ENCODE peak calls at places on chromosomes 13 and 19, in six cellular contexts. One of them, this sample, is unnamed.

GRCh38 chr19:540867-541637 is 2.8 kb upstream of the GZMM start:
- DNase-seq in EL: no peak
- DNase-seq in NCI-H1092: no peak
- DNase-seq in neural progenitor cell: no peak
- DNase-seq in NCI-H2081: no peak
- DNase-seq in T-cell: no peak
- DNase-seq in this sample: no peak

GRCh38 chr13:110047511-110047910 is 259.4 kb downstream of the COL4A1 start:
- DNase-seq in T-cell: no peak
- DNase-seq in neural progenitor cell: no peak
- DNase-seq in NCI-H1092: peak
- DNase-seq in EL: no peak
- DNase-seq in NCI-H2081: peak
- DNase-seq in this sample: no peak

GRCh38 chr13:43390101-43390500 is 366.7 kb downstream of the DNAJC15 start:
- DNase-seq in NCI-H2081: no peak
- DNase-seq in T-cell: no peak
- DNase-seq in EL: no peak
- DNase-seq in neural progenitor cell: no peak
- DNase-seq in NCI-H1092: no peak
- DNase-seq in this sample: peak

GRCh38 chr13:109385161-109385560 is 401.2 kb downstream of the IRS2 start:
- DNase-seq in neural progenitor cell: no peak
- DNase-seq in EL: peak
- DNase-seq in NCI-H1092: peak
- DNase-seq in NCI-H2081: no peak
- DNase-seq in T-cell: no peak
- DNase-seq in this sample: no peak

GRCh38 chr13:113598481-113598880 is 13.9 kb downstream of the TFDP1 start:
- DNase-seq in NCI-H2081: no peak
- DNase-seq in neural progenitor cell: no peak
- DNase-seq in NCI-H1092: no peak
- DNase-seq in T-cell: no peak
- DNase-seq in EL: no peak
- DNase-seq in this sample: no peak

GRCh38 chr13:48749699-48750473 is 96.2 kb downstream of the CYSLTR2 start:
- DNase-seq in EL: peak
- DNase-seq in T-cell: peak
- DNase-seq in NCI-H2081: no peak
- DNase-seq in NCI-H1092: no peak
- DNase-seq in neural progenitor cell: peak
- DNase-seq in this sample: no peak

GRCh38 chr19:6030214-6030507 is 52.2 kb upstream of the RANBP3 start:
- DNase-seq in T-cell: no peak
- DNase-seq in NCI-H2081: no peak
- DNase-seq in NCI-H1092: no peak
- DNase-seq in neural progenitor cell: no peak
- DNase-seq in EL: peak
- DNase-seq in this sample: no peak

GRCh38 chr13:23321534-23322241 is 111.8 kb downstream of the SACS start:
- DNase-seq in NCI-H2081: no peak
- DNase-seq in EL: peak
- DNase-seq in NCI-H1092: no peak
- DNase-seq in neural progenitor cell: no peak
- DNase-seq in T-cell: no peak
- DNase-seq in this sample: no peak

GRCh38 chr19:49553451-49554271 is 25.9 kb downstream of the RCN3 start:
- DNase-seq in NCI-H2081: no peak
- DNase-seq in NCI-H1092: no peak
- DNase-seq in EL: peak
- DNase-seq in neural progenitor cell: no peak
- DNase-seq in T-cell: no peak
- DNase-seq in this sample: no peak

GRCh38 chr19:11480927-11481776 is at the start of gene ELAVL3:
- DNase-seq in NCI-H1092: peak
- DNase-seq in EL: no peak
- DNase-seq in neural progenitor cell: peak
- DNase-seq in NCI-H2081: peak
- DNase-seq in T-cell: no peak
- DNase-seq in this sample: peak

GRCh38 chr13:99312493-99312883 is 5.3 kb upstream of the GPR183 start:
- DNase-seq in EL: peak
- DNase-seq in NCI-H2081: no peak
- DNase-seq in T-cell: peak
- DNase-seq in NCI-H1092: no peak
- DNase-seq in neural progenitor cell: no peak
- DNase-seq in this sample: no peak

GRCh38 chr19:40690050-40690698 is at the start of gene NUMBL:
- DNase-seq in neural progenitor cell: no peak
- DNase-seq in NCI-H1092: no peak
- DNase-seq in NCI-H2081: no peak
- DNase-seq in T-cell: no peak
- DNase-seq in EL: no peak
- DNase-seq in this sample: no peak

GRCh38 chr19:50387868-50388245 is 3.7 kb downstream of the POLD1 start:
- DNase-seq in NCI-H1092: no peak
- DNase-seq in EL: no peak
- DNase-seq in T-cell: no peak
- DNase-seq in NCI-H2081: no peak
- DNase-seq in neural progenitor cell: no peak
- DNase-seq in this sample: no peak

GRCh38 chr19:5436101-5436947 is 18.9 kb upstream of the ZNRF4 start:
- DNase-seq in T-cell: no peak
- DNase-seq in NCI-H1092: peak
- DNase-seq in NCI-H2081: peak
- DNase-seq in EL: peak
- DNase-seq in neural progenitor cell: peak
- DNase-seq in this sample: peak

GRCh38 chr19:13083627-13084026 is 19.0 kb downstream of the LYL1 start:
- DNase-seq in EL: no peak
- DNase-seq in NCI-H2081: no peak
- DNase-seq in neural progenitor cell: no peak
- DNase-seq in T-cell: no peak
- DNase-seq in NCI-H1092: no peak
- DNase-seq in this sample: peak

GRCh38 chr13:82370306-82370705 is 1512.0 kb downstream of the SLITRK1 start:
- DNase-seq in NCI-H2081: no peak
- DNase-seq in NCI-H1092: no peak
- DNase-seq in neural progenitor cell: no peak
- DNase-seq in T-cell: no peak
- DNase-seq in EL: peak
- DNase-seq in this sample: no peak

GRCh38 chr13:74904547-74904946 is 577.4 kb downstream of the TBC1D4 start:
- DNase-seq in T-cell: no peak
- DNase-seq in EL: no peak
- DNase-seq in NCI-H1092: no peak
- DNase-seq in neural progenitor cell: no peak
- DNase-seq in NCI-H2081: no peak
- DNase-seq in this sample: no peak

GRCh38 chr13:113045214-113046007 is 60.2 kb upstream of the F7 start:
- DNase-seq in neural progenitor cell: no peak
- DNase-seq in NCI-H1092: no peak
- DNase-seq in EL: no peak
- DNase-seq in T-cell: no peak
- DNase-seq in NCI-H2081: no peak
- DNase-seq in this sample: no peak

GRCh38 chr13:73809561-73809960 is 324.6 kb downstream of the KLF12 start:
- DNase-seq in T-cell: no peak
- DNase-seq in NCI-H1092: no peak
- DNase-seq in NCI-H2081: no peak
- DNase-seq in EL: peak
- DNase-seq in neural progenitor cell: no peak
- DNase-seq in this sample: peak

GRCh38 chr13:22090114-22090513 is 419.2 kb downstream of the FGF9 start:
- DNase-seq in NCI-H2081: no peak
- DNase-seq in NCI-H1092: no peak
- DNase-seq in neural progenitor cell: no peak
- DNase-seq in T-cell: no peak
- DNase-seq in EL: no peak
- DNase-seq in this sample: no peak

GRCh38 chr19:55340144-55340783 is 588 bp downstream of the KMT5C start:
- DNase-seq in T-cell: peak
- DNase-seq in NCI-H2081: no peak
- DNase-seq in NCI-H1092: no peak
- DNase-seq in neural progenitor cell: no peak
- DNase-seq in EL: no peak
- DNase-seq in this sample: no peak

GRCh38 chr19:45498411-45499195 is at the start of gene PPM1N:
- DNase-seq in NCI-H1092: no peak
- DNase-seq in NCI-H2081: no peak
- DNase-seq in T-cell: peak
- DNase-seq in neural progenitor cell: peak
- DNase-seq in EL: peak
- DNase-seq in this sample: peak

GRCh38 chr13:90485441-90485840 is 862.0 kb upstream of the MIR17HG start:
- DNase-seq in NCI-H1092: no peak
- DNase-seq in neural progenitor cell: no peak
- DNase-seq in NCI-H2081: no peak
- DNase-seq in T-cell: no peak
- DNase-seq in EL: peak
- DNase-seq in this sample: no peak

GRCh38 chr19:49430678-49431329 is 5.6 kb downstream of the GFY start:
- DNase-seq in EL: no peak
- DNase-seq in neural progenitor cell: peak
- DNase-seq in NCI-H2081: no peak
- DNase-seq in NCI-H1092: no peak
- DNase-seq in T-cell: no peak
- DNase-seq in this sample: no peak

GRCh38 chr13:79307433-79307861 is 98.6 kb downstream of the RBM26 start:
- DNase-seq in NCI-H1092: no peak
- DNase-seq in NCI-H2081: no peak
- DNase-seq in T-cell: no peak
- DNase-seq in EL: no peak
- DNase-seq in neural progenitor cell: no peak
- DNase-seq in this sample: no peak

GRCh38 chr19:29247912-29248311 is 35.0 kb upstream of the UQCRFS1 start:
- DNase-seq in EL: no peak
- DNase-seq in neural progenitor cell: no peak
- DNase-seq in NCI-H2081: no peak
- DNase-seq in NCI-H1092: no peak
- DNase-seq in T-cell: no peak
- DNase-seq in this sample: peak

GRCh38 chr13:39918837-39919236 is 263.4 kb downstream of the COG6 start:
- DNase-seq in EL: no peak
- DNase-seq in T-cell: no peak
- DNase-seq in NCI-H2081: no peak
- DNase-seq in NCI-H1092: no peak
- DNase-seq in neural progenitor cell: no peak
- DNase-seq in this sample: no peak

GRCh38 chr19:2421581-2422306 is 5.6 kb downstream of the TIMM13 start:
- DNase-seq in T-cell: no peak
- DNase-seq in NCI-H1092: no peak
- DNase-seq in NCI-H2081: no peak
- DNase-seq in EL: no peak
- DNase-seq in neural progenitor cell: no peak
- DNase-seq in this sample: no peak

GRCh38 chr13:78137404-78138142 is 218.9 kb upstream of the EDNRB start:
- DNase-seq in NCI-H2081: peak
- DNase-seq in neural progenitor cell: peak
- DNase-seq in T-cell: no peak
- DNase-seq in NCI-H1092: peak
- DNase-seq in EL: peak
- DNase-seq in this sample: peak

GRCh38 chr13:77511552-77511951 is 24.0 kb upstream of the SCEL start:
- DNase-seq in neural progenitor cell: no peak
- DNase-seq in NCI-H2081: peak
- DNase-seq in NCI-H1092: peak
- DNase-seq in T-cell: no peak
- DNase-seq in EL: no peak
- DNase-seq in this sample: peak

GRCh38 chr19:35644987-35645679 is 3.0 kb upstream of the COX6B1 start:
- DNase-seq in EL: peak
- DNase-seq in neural progenitor cell: peak
- DNase-seq in NCI-H1092: peak
- DNase-seq in NCI-H2081: peak
- DNase-seq in T-cell: peak
- DNase-seq in this sample: no peak

GRCh38 chr13:50357586-50358118 is 342.4 kb downstream of the KCNRG start:
- DNase-seq in T-cell: no peak
- DNase-seq in NCI-H2081: peak
- DNase-seq in NCI-H1092: no peak
- DNase-seq in EL: peak
- DNase-seq in neural progenitor cell: no peak
- DNase-seq in this sample: no peak

GRCh38 chr13:36124236-36124822 is 6.9 kb downstream of the DCLK1 start:
- DNase-seq in NCI-H1092: no peak
- DNase-seq in EL: peak
- DNase-seq in T-cell: no peak
- DNase-seq in neural progenitor cell: no peak
- DNase-seq in NCI-H2081: peak
- DNase-seq in this sample: no peak

GRCh38 chr13:47803131-47803530 is 197.9 kb downstream of the SUCLA2 start:
- DNase-seq in NCI-H2081: no peak
- DNase-seq in neural progenitor cell: no peak
- DNase-seq in NCI-H1092: no peak
- DNase-seq in T-cell: no peak
- DNase-seq in EL: no peak
- DNase-seq in this sample: no peak

GRCh38 chr13:72072223-72072622 is 205.2 kb upstream of the DACH1 start:
- DNase-seq in T-cell: no peak
- DNase-seq in NCI-H1092: no peak
- DNase-seq in neural progenitor cell: no peak
- DNase-seq in NCI-H2081: no peak
- DNase-seq in EL: no peak
- DNase-seq in this sample: no peak

This sample was measured in COR-L47.